ENCODE peak calls at places on chromosome 19, in five cellular contexts. L is NB4; V is naive thymus-derived CD8-positive, alpha-beta T cell; B is GM04503; Y is activated naive CD4-positive, alpha-beta T cell treated with anti-CD3 and anti-CD28 coated beads, Interleukin-2, amount 10 ng/mL, durations not matched to agents 7 days and 5 days. O is an unnamed sample.

GRCh38 chr19:54916822-54917221 is 10.9 kb downstream of the NCR1 start:
- DNase-seq in L (peak; percentile 29), V (no peak), B (no peak), Y (no peak), O (no peak)

GRCh38 chr19:4678881-4679379 is 8.8 kb upstream of the MYDGF start:
- DNase-seq in Y (peak; percentile 32), B (no peak), V (peak; percentile 11), L (peak; percentile 36), O (no peak)

GRCh38 chr19:1449467-1450442 is at the start of gene APC2:
- DNase-seq in B (no peak), L (no peak), V (peak; percentile 40), Y (peak; percentile 53), O (no peak)

GRCh38 chr19:17302391-17303166 is 646 bp downstream of the ABHD8 start:
- DNase-seq in L (peak; percentile 68), Y (no peak), B (no peak), V (no peak), O (no peak)

GRCh38 chr19:35476149-35476548 is 14.1 kb downstream of the KRTDAP start:
- DNase-seq in V (no peak), B (no peak), L (peak; percentile 4), Y (peak; percentile 31), O (no peak)

GRCh38 chr19:39590265-39590664 is 12.1 kb upstream of the LGALS13 start:
- DNase-seq in V (peak; percentile 3), L (peak; percentile 17), Y (peak; percentile 37), B (no peak), O (no peak)

GRCh38 chr19:35911790-35912189 is 3.7 kb upstream of the TYROBP start:
- DNase-seq in Y (no peak), B (no peak), L (no peak), V (no peak), O (no peak)

GRCh38 chr19:35006342-35006998 is 6.3 kb downstream of the GRAMD1A start:
- DNase-seq in B (no peak), V (no peak), L (no peak), Y (no peak), O (no peak)

GRCh38 chr19:47573076-47574026 is at the start of gene ZNF541:
- DNase-seq in B (no peak), Y (peak; percentile 84), V (peak; percentile 90), L (no peak), O (peak; percentile 81)

GRCh38 chr19:6822311-6822670 is 49.8 kb downstream of the VAV1 start:
- DNase-seq in V (no peak), Y (no peak), L (no peak), B (no peak), O (no peak)

GRCh38 chr19:17933414-17934129 is 757 bp downstream of the CCDC124 start:
- DNase-seq in Y (no peak), B (no peak), L (no peak), V (no peak), O (no peak)

GRCh38 chr19:48874309-48875135 is 2.3 kb downstream of the PPP1R15A start:
- DNase-seq in V (no peak), Y (peak; percentile 46), L (peak; percentile 28), B (no peak), O (no peak)

GRCh38 chr19:40681039-40681438 is 9.4 kb downstream of the NUMBL start:
- DNase-seq in Y (no peak), V (no peak), B (no peak), L (no peak), O (no peak)

GRCh38 chr19:54465367-54466109 is 2.0 kb upstream of the LENG9 start:
- DNase-seq in B (no peak), V (no peak), Y (no peak), L (no peak), O (peak; percentile 59)

GRCh38 chr19:29665826-29666633 is 769 bp downstream of the PLEKHF1 start:
- DNase-seq in V (peak; percentile 25), L (no peak), Y (no peak), B (no peak), O (peak; percentile 84)

GRCh38 chr19:4144666-4145261 is 8.7 kb upstream of the CREB3L3 start:
- DNase-seq in B (no peak), Y (no peak), V (no peak), L (no peak), O (no peak)

GRCh38 chr19:38736413-38737280 is 7.6 kb downstream of the CAPN12 start:
- DNase-seq in Y (peak; percentile 74), V (peak; percentile 57), L (peak; percentile 19), B (no peak), O (peak; percentile 43)

O was measured in Right ventricle myocardium superior.